ENCODE peak calls at places on chromosomes 12 and 14, in nine cellular contexts. U is GM23338, A is stomach, J is Panc1, M is SK-N-SH, S is spleen, O is K562, L is breast epithelium, V is prostate gland. D is an unnamed sample.

GRCh38 chr12:2054091-2055018 is 1.6 kb downstream of the CACNA1C start:
- DNase-seq in U (peak; percentile 41), A (no peak), J (no peak), M (peak; percentile 58), S (no peak), O (no peak), L (no peak), V (peak; percentile 31), D (no peak)

GRCh38 chr12:132179431-132180362 is 35.4 kb downstream of the NOC4L start:
- DNase-seq in U (no peak), A (no peak), J (no peak), M (no peak), S (peak; percentile 64), O (no peak), L (no peak), V (no peak), D (no peak)

GRCh38 chr12:116287850-116288301 is 10.4 kb upstream of the MED13L start:
- DNase-seq in U (no peak), A (no peak), J (no peak), M (no peak), S (no peak), O (no peak), L (no peak), V (no peak), D (no peak)

GRCh38 chr12:105862163-105862821 is 276.5 kb downstream of the NUAK1 start:
- DNase-seq in U (no peak), A (no peak), J (no peak), M (no peak), S (no peak), O (no peak), L (no peak), V (no peak), D (no peak)

GRCh38 chr12:116525418-116526001 is 33.7 kb upstream of the MAP1LC3B2 start:
- DNase-seq in U (peak; percentile 70), A (peak; percentile 80), J (no peak), M (no peak), S (no peak), O (no peak), L (peak; percentile 69), V (peak; percentile 84), D (peak; percentile 88)

GRCh38 chr14:86450075-86450474 is 920.1 kb downstream of the FLRT2 start:
- DNase-seq in U (no peak), A (no peak), J (no peak), M (no peak), S (no peak), O (no peak), L (no peak), V (no peak), D (no peak)

GRCh38 chr14:65101631-65102440 is 481 bp downstream of the MAX start:
- DNase-seq in U (peak; percentile 51), A (peak; percentile 30), J (no peak), M (peak; percentile 57), S (peak; percentile 93), O (no peak), L (no peak), V (no peak), D (no peak)

GRCh38 chr12:120669055-120669828 is 17.7 kb upstream of the MLEC start:
- DNase-seq in U (peak; percentile 52), A (peak; percentile 72), J (no peak), M (peak; percentile 83), S (peak; percentile 63), O (no peak), L (no peak), V (no peak), D (no peak)

GRCh38 chr12:38556647-38557046 is 240.1 kb downstream of the ALG10B start:
- DNase-seq in U (peak; percentile 7), A (no peak), J (no peak), M (no peak), S (no peak), O (no peak), L (no peak), V (no peak), D (no peak)

GRCh38 chr14:64812412-64812811 is 67.3 kb downstream of the SPTB start:
- DNase-seq in U (peak; percentile 90), A (peak; percentile 74), J (no peak), M (no peak), S (no peak), O (peak; percentile 38), L (no peak), V (no peak), D (no peak)

GRCh38 chr12:57476162-57476992 is 3.3 kb downstream of the ARHGAP9 start:
- DNase-seq in U (peak; percentile 79), A (peak; percentile 41), J (no peak), M (no peak), S (peak; percentile 94), O (no peak), L (no peak), V (no peak), D (no peak)

DNA sequence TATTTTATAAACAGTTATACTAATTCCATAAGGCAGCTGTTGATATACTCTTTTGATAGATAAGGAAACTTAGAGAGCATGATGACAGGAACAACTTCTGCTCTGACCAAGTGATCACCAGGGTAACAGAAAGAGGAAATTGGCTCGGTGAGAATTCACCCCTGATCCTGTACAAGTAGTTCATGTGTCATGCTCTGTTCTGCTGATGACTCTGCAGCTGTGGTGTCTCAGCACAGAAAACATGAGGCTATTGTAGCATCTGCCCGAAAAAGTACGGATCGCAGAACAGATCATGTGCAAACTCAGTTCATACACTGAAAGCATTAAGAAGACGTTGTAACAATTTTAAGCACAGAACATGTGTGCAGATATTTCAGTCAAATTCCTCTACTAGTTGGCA is 345.0 kb downstream of the LRIG3 start:
- DNase-seq in U (no peak), A (no peak), J (no peak), M (no peak), S (no peak), O (no peak), L (no peak), V (no peak), D (no peak)
- TF ChIP-seq POLR2AphosphoS5 in U (no peak), A (peak; percentile 66), J (no peak), M (no peak), S (no peak), O (no peak), L (no peak), V (no peak), D (no peak)

DNA sequence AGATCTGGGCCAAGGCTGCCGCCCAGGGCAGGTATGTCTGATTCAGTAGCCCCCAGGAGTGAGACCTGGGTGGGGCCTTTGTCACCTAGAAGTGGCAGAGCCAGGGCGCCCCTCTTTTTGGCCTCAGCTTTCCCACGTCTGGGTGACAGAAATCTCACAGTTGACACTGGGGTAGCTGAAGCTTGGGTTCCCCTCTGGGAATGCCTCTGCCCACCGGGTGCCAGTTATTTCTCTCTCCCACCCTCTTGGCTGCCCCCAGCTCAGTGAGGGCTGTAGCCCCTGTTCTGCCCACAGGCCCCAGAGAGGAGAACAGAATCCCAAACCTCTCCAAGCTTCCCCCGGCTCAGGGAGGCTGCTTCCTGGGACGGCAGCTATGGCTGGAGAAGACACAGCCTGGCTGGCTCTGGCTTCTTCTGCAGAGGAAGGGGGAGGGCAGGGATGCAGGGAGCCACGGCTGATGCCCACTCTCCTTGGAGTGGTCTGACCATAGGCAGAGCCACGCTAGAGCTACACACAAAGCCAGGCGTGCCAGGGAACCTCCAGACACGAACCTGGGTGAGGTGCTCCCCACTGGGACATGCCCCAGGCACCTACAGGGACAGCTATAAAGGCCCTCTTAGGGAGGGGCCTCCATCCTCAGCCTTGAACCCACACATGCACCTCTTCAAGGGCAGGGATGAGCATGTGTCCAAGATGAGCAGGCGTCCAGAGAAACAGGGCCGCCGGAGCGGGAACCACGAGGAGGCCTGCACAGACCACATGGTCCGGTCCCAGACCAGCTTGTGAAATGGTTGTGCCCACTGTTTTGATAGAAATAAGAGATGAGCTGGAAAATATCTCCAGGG is 51.7 kb downstream of the BEGAIN start:
- DNase-seq in U (no peak), A (no peak), J (no peak), M (peak; percentile 44), S (peak; percentile 52), O (no peak), L (peak; percentile 25), V (no peak), D (peak; percentile 32)
- H3K4me1 ChIP-seq in U (no peaks in the 10 kb centered on the region), A (no peaks in the 10 kb centered on the region), J (peaks cover 34% of the 10 kb centered on the region), M (peaks cover 50% of the 10 kb centered on the region), S (peaks cover 17% of the 10 kb centered on the region), O (no peaks in the 10 kb centered on the region), L (peaks cover 23% of the 10 kb centered on the region), V (no peaks in the 10 kb centered on the region), D (peaks cover 11% of the 10 kb centered on the region)

GRCh38 chr14:38524636-38525403 is 268.9 kb upstream of the CLEC14A start:
- DNase-seq in U (peak; percentile 7), A (no peak), J (no peak), M (no peak), S (no peak), O (no peak), L (no peak), V (no peak), D (no peak)

GRCh38 chr14:38528582-38528981 is 272.7 kb upstream of the CLEC14A start:
- DNase-seq in U (no peak), A (no peak), J (no peak), M (no peak), S (no peak), O (no peak), L (no peak), V (no peak), D (no peak)

GRCh38 chr14:38522724-38523123 is 266.8 kb upstream of the CLEC14A start:
- DNase-seq in U (no peak), A (no peak), J (no peak), M (no peak), S (no peak), O (no peak), L (no peak), V (no peak), D (no peak)

GRCh38 chr14:38526841-38527501 is 271.1 kb upstream of the CLEC14A start:
- DNase-seq in U (no peak), A (no peak), J (no peak), M (no peak), S (no peak), O (no peak), L (no peak), V (no peak), D (no peak)

DNA sequence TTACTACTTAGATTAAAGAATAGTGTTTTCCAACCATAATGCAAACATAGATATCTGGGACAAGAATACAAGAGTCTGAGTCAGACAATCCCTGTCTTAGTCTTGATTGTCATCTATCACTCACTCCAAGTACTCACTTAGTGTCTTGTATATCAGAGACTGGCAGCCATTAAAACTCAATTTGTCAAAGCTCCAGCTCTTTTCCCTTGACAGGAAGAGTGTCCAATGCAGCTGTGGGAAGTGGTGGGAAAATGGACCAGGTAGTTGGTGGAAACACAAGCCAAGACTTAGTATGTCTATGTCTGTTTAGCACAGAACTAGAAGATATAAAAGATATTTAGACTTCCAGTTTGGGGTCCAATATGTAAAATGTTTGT is 271.6 kb upstream of the CLEC14A start:
- DNase-seq in U (no peak), A (no peak), J (no peak), M (no peak), S (no peak), O (no peak), L (no peak), V (no peak), D (no peak)
- TF ChIP-seq POLR2AphosphoS5 in U (no peak), A (no peak), J (no peak), M (no peak), S (no peak), O (no peak), L (no peak), V (no peak), D (no peak)

DNA sequence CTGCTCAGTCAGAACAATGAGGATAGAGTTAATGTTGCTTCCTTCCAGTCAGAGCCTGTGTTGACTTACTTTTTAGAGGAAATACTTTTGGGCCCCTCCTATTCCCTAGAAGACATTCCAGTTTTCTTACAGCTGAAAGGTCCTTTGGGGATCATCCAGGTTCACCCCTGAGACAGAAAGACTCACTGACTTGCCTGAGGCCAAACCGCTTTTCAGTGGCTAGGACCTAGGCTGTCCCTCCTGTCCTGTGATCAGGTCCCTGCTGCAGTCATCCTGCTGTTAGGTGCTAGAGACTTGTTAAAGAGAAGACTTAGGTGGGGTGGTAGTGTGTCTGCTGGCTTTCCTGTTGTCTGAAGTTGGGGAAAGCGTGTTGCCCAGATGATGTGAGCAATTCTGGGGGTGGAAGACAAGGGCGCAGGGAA is 39.6 kb downstream of the SUSD6 start:
- DNase-seq in U (no peak), A (no peak), J (no peak), M (no peak), S (no peak), O (no peak), L (peak; percentile 61), V (no peak), D (no peak)
- H3K4me1 ChIP-seq in U (peaks cover 25% of the 10 kb centered on the region), A (peaks cover 71% of the 10 kb centered on the region), J (peaks cover 9% of the 10 kb centered on the region), M (peaks cover 27% of the 10 kb centered on the region), S (peaks cover 80% of the 10 kb centered on the region), O (peaks cover 71% of the 10 kb centered on the region), L (peaks cover 63% of the 10 kb centered on the region), V (peaks cover 22% of the 10 kb centered on the region), D (peaks cover 74% of the 10 kb centered on the region)